ENCODE peak calls at places on chromosomes 12 and 14, in nine cellular contexts. One of them, this sample, is unnamed.

GRCh38 chr14:96631621-96632362 is 129.6 kb downstream of the PAPOLA start:
- DNase-seq in mesendoderm: peak
- DNase-seq in aorta: no peak
- DNase-seq in GM12865: no peak
- DNase-seq in H7: peak
- DNase-seq in GM06990: no peak
- DNase-seq in naive thymus-derived CD4-positive, alpha-beta T cell: no peak
- DNase-seq in tibial artery: no peak
- DNase-seq in HFF-Myc: no peak
- DNase-seq in this sample: no peak

GRCh38 chr14:96676161-96676560 is 121.0 kb upstream of the VRK1 start:
- DNase-seq in mesendoderm: peak
- DNase-seq in aorta: no peak
- DNase-seq in GM12865: no peak
- DNase-seq in H7: no peak
- DNase-seq in GM06990: no peak
- DNase-seq in naive thymus-derived CD4-positive, alpha-beta T cell: no peak
- DNase-seq in tibial artery: no peak
- DNase-seq in HFF-Myc: no peak
- DNase-seq in this sample: peak

GRCh38 chr12:9799961-9800360 is 27.3 kb upstream of the KLRF1 start:
- DNase-seq in mesendoderm: no peak
- DNase-seq in aorta: no peak
- DNase-seq in GM12865: no peak
- DNase-seq in H7: no peak
- DNase-seq in GM06990: no peak
- DNase-seq in naive thymus-derived CD4-positive, alpha-beta T cell: no peak
- DNase-seq in tibial artery: no peak
- DNase-seq in HFF-Myc: no peak
- DNase-seq in this sample: no peak

GRCh38 chr14:28653521-28653920 is 113.1 kb upstream of the FOXG1 start:
- DNase-seq in mesendoderm: no peak
- DNase-seq in aorta: no peak
- DNase-seq in GM12865: no peak
- DNase-seq in H7: no peak
- DNase-seq in GM06990: no peak
- DNase-seq in naive thymus-derived CD4-positive, alpha-beta T cell: no peak
- DNase-seq in tibial artery: no peak
- DNase-seq in HFF-Myc: no peak
- DNase-seq in this sample: peak

GRCh38 chr12:130634866-130635265 is 81.2 kb downstream of the RIMBP2 start:
- DNase-seq in mesendoderm: no peak
- DNase-seq in aorta: no peak
- DNase-seq in GM12865: no peak
- DNase-seq in H7: no peak
- DNase-seq in GM06990: no peak
- DNase-seq in naive thymus-derived CD4-positive, alpha-beta T cell: no peak
- DNase-seq in tibial artery: no peak
- DNase-seq in HFF-Myc: no peak
- DNase-seq in this sample: no peak

GRCh38 chr14:93732524-93732923 is 55.8 kb downstream of the PRIMA1 start:
- DNase-seq in mesendoderm: no peak
- DNase-seq in aorta: peak
- DNase-seq in GM12865: no peak
- DNase-seq in H7: peak
- DNase-seq in GM06990: no peak
- DNase-seq in naive thymus-derived CD4-positive, alpha-beta T cell: no peak
- DNase-seq in tibial artery: no peak
- DNase-seq in HFF-Myc: no peak
- DNase-seq in this sample: no peak

GRCh38 chr12:56661560-56661959 is 15.8 kb upstream of the ATP5F1B start:
- DNase-seq in mesendoderm: no peak
- DNase-seq in aorta: no peak
- DNase-seq in GM12865: peak
- DNase-seq in H7: no peak
- DNase-seq in GM06990: no peak
- DNase-seq in naive thymus-derived CD4-positive, alpha-beta T cell: no peak
- DNase-seq in tibial artery: no peak
- DNase-seq in HFF-Myc: no peak
- DNase-seq in this sample: no peak

GRCh38 chr12:110717037-110717436 is 25.7 kb downstream of the PPP1CC start:
- DNase-seq in mesendoderm: no peak
- DNase-seq in aorta: no peak
- DNase-seq in GM12865: no peak
- DNase-seq in H7: no peak
- DNase-seq in GM06990: no peak
- DNase-seq in naive thymus-derived CD4-positive, alpha-beta T cell: no peak
- DNase-seq in tibial artery: no peak
- DNase-seq in HFF-Myc: no peak
- DNase-seq in this sample: no peak

GRCh38 chr12:69935651-69936100 is 110.6 kb downstream of the MYRFL start:
- DNase-seq in mesendoderm: peak
- DNase-seq in aorta: no peak
- DNase-seq in GM12865: no peak
- DNase-seq in H7: no peak
- DNase-seq in GM06990: no peak
- DNase-seq in naive thymus-derived CD4-positive, alpha-beta T cell: no peak
- DNase-seq in tibial artery: no peak
- DNase-seq in HFF-Myc: no peak
- DNase-seq in this sample: no peak

GRCh38 chr12:49336645-49337584 is at the start of gene C1QL4:
- DNase-seq in mesendoderm: peak
- DNase-seq in aorta: peak
- DNase-seq in GM12865: peak
- DNase-seq in H7: peak
- DNase-seq in GM06990: peak
- DNase-seq in naive thymus-derived CD4-positive, alpha-beta T cell: peak
- DNase-seq in tibial artery: peak
- DNase-seq in HFF-Myc: no peak
- DNase-seq in this sample: peak

GRCh38 chr14:70358631-70359030 is 852 bp downstream of the COX16 start:
- DNase-seq in mesendoderm: no peak
- DNase-seq in aorta: no peak
- DNase-seq in GM12865: no peak
- DNase-seq in H7: no peak
- DNase-seq in GM06990: no peak
- DNase-seq in naive thymus-derived CD4-positive, alpha-beta T cell: no peak
- DNase-seq in tibial artery: no peak
- DNase-seq in HFF-Myc: no peak
- DNase-seq in this sample: peak

GRCh38 chr14:53943751-53944083 is 12.9 kb downstream of the BMP4 start:
- DNase-seq in mesendoderm: peak
- DNase-seq in aorta: no peak
- DNase-seq in GM12865: peak
- DNase-seq in H7: no peak
- DNase-seq in GM06990: no peak
- DNase-seq in naive thymus-derived CD4-positive, alpha-beta T cell: no peak
- DNase-seq in tibial artery: no peak
- DNase-seq in HFF-Myc: no peak
- DNase-seq in this sample: peak

GRCh38 chr14:53947452-53948180 is 9.0 kb downstream of the BMP4 start:
- DNase-seq in mesendoderm: no peak
- DNase-seq in aorta: no peak
- DNase-seq in GM12865: no peak
- DNase-seq in H7: no peak
- DNase-seq in GM06990: no peak
- DNase-seq in naive thymus-derived CD4-positive, alpha-beta T cell: no peak
- DNase-seq in tibial artery: no peak
- DNase-seq in HFF-Myc: no peak
- DNase-seq in this sample: no peak

GRCh38 chr14:53948181-53948884 is 8.3 kb downstream of the BMP4 start:
- DNase-seq in mesendoderm: no peak
- DNase-seq in aorta: no peak
- DNase-seq in GM12865: no peak
- DNase-seq in H7: no peak
- DNase-seq in GM06990: no peak
- DNase-seq in naive thymus-derived CD4-positive, alpha-beta T cell: no peak
- DNase-seq in tibial artery: no peak
- DNase-seq in HFF-Myc: no peak
- DNase-seq in this sample: no peak

GRCh38 chr14:53946404-53947400 is 9.9 kb downstream of the BMP4 start:
- DNase-seq in mesendoderm: peak
- DNase-seq in aorta: no peak
- DNase-seq in GM12865: no peak
- DNase-seq in H7: peak
- DNase-seq in GM06990: no peak
- DNase-seq in naive thymus-derived CD4-positive, alpha-beta T cell: no peak
- DNase-seq in tibial artery: no peak
- DNase-seq in HFF-Myc: no peak
- DNase-seq in this sample: no peak

GRCh38 chr14:53946071-53946403 is 10.6 kb downstream of the BMP4 start:
- DNase-seq in mesendoderm: no peak
- DNase-seq in aorta: no peak
- DNase-seq in GM12865: no peak
- DNase-seq in H7: peak
- DNase-seq in GM06990: no peak
- DNase-seq in naive thymus-derived CD4-positive, alpha-beta T cell: no peak
- DNase-seq in tibial artery: no peak
- DNase-seq in HFF-Myc: no peak
- DNase-seq in this sample: no peak
- H3K4me3 ChIP-seq in mesendoderm: no peak
- H3K4me3 ChIP-seq in aorta: no peak
- H3K4me3 ChIP-seq in GM12865: no peak
- H3K4me3 ChIP-seq in H7: peak
- H3K4me3 ChIP-seq in GM06990: no peak
- H3K4me3 ChIP-seq in naive thymus-derived CD4-positive, alpha-beta T cell: no peak
- H3K4me3 ChIP-seq in tibial artery: no peak
- H3K4me3 ChIP-seq in HFF-Myc: no peak
- H3K4me3 ChIP-seq in this sample: no peak

GRCh38 chr12:6201199-6201608 is 1.0 kb downstream of the CD9 start:
- DNase-seq in mesendoderm: peak
- DNase-seq in aorta: peak
- DNase-seq in GM12865: no peak
- DNase-seq in H7: peak
- DNase-seq in GM06990: no peak
- DNase-seq in naive thymus-derived CD4-positive, alpha-beta T cell: no peak
- DNase-seq in tibial artery: no peak
- DNase-seq in HFF-Myc: no peak
- DNase-seq in this sample: no peak
- H3K4me3 ChIP-seq in mesendoderm: peak
- H3K4me3 ChIP-seq in aorta: peak
- H3K4me3 ChIP-seq in GM12865: no peak
- H3K4me3 ChIP-seq in H7: peak
- H3K4me3 ChIP-seq in GM06990: no peak
- H3K4me3 ChIP-seq in naive thymus-derived CD4-positive, alpha-beta T cell: peak
- H3K4me3 ChIP-seq in tibial artery: peak
- H3K4me3 ChIP-seq in HFF-Myc: peak
- H3K4me3 ChIP-seq in this sample: peak

GRCh38 chr14:72925815-72926291 is 411 bp upstream of the DCAF4 start:
- DNase-seq in mesendoderm: no peak
- DNase-seq in aorta: no peak
- DNase-seq in GM12865: no peak
- DNase-seq in H7: no peak
- DNase-seq in GM06990: no peak
- DNase-seq in naive thymus-derived CD4-positive, alpha-beta T cell: no peak
- DNase-seq in tibial artery: no peak
- DNase-seq in HFF-Myc: no peak
- DNase-seq in this sample: no peak

GRCh38 chr14:72928872-72929271 is 2.6 kb downstream of the DCAF4 start:
- DNase-seq in mesendoderm: no peak
- DNase-seq in aorta: no peak
- DNase-seq in GM12865: no peak
- DNase-seq in H7: peak
- DNase-seq in GM06990: no peak
- DNase-seq in naive thymus-derived CD4-positive, alpha-beta T cell: no peak
- DNase-seq in tibial artery: no peak
- DNase-seq in HFF-Myc: no peak
- DNase-seq in this sample: no peak

GRCh38 chr14:72926292-72927028 is at the start of gene DCAF4:
- DNase-seq in mesendoderm: peak
- DNase-seq in aorta: peak
- DNase-seq in GM12865: peak
- DNase-seq in H7: peak
- DNase-seq in GM06990: peak
- DNase-seq in naive thymus-derived CD4-positive, alpha-beta T cell: peak
- DNase-seq in tibial artery: peak
- DNase-seq in HFF-Myc: peak
- DNase-seq in this sample: peak

GRCh38 chr14:72932893-72933292 is 6.6 kb downstream of the DCAF4 start:
- DNase-seq in mesendoderm: no peak
- DNase-seq in aorta: no peak
- DNase-seq in GM12865: no peak
- DNase-seq in H7: no peak
- DNase-seq in GM06990: no peak
- DNase-seq in naive thymus-derived CD4-positive, alpha-beta T cell: no peak
- DNase-seq in tibial artery: no peak
- DNase-seq in HFF-Myc: no peak
- DNase-seq in this sample: no peak

DNA sequence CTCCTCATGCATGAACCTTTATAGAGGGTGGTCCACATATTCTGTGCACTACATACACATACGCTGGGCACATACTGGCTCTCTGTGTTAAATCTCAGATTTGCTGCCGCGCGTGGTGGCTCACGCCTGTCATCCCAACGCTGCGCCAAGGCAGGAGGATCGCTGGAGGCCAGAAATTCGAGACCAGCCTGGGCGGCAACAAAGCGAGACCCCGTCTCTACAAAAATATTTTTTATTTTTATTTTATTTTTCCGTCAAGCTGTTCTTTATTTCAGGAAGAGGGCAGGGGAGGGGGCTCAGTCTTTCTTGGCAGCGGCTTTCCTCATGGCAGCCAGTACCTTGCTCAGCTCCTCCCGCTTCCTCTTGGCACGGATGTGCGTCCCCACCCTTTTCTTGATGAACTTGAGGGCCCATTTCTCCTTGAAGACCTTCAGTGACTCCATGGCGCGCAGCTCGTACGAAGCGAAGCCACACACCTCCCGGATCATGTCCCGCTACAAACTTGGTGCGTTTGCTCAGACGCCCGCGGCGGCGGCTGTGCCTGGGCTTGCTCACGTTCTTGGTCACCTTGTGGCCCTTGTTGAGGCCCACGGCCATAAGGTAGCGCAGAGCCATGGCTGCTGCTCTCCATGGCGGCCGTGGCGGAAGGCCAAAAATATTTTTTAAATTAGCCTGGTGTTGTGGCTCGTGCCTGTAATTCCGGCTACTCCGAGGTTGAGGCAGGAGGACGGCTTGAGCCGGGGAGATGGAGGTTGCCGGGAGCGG is 3.2 kb downstream of the DCAF4 start:
- DNase-seq in mesendoderm: no peak
- DNase-seq in aorta: no peak
- DNase-seq in GM12865: no peak
- DNase-seq in H7: no peak
- DNase-seq in GM06990: no peak
- DNase-seq in naive thymus-derived CD4-positive, alpha-beta T cell: no peak
- DNase-seq in tibial artery: no peak
- DNase-seq in HFF-Myc: no peak
- DNase-seq in this sample: no peak
- H3K4me3 ChIP-seq in mesendoderm: no peak
- H3K4me3 ChIP-seq in aorta: no peak
- H3K4me3 ChIP-seq in GM12865: no peak
- H3K4me3 ChIP-seq in H7: no peak
- H3K4me3 ChIP-seq in GM06990: no peak
- H3K4me3 ChIP-seq in naive thymus-derived CD4-positive, alpha-beta T cell: no peak
- H3K4me3 ChIP-seq in tibial artery: no peak
- H3K4me3 ChIP-seq in HFF-Myc: no peak
- H3K4me3 ChIP-seq in this sample: no peak

DNA sequence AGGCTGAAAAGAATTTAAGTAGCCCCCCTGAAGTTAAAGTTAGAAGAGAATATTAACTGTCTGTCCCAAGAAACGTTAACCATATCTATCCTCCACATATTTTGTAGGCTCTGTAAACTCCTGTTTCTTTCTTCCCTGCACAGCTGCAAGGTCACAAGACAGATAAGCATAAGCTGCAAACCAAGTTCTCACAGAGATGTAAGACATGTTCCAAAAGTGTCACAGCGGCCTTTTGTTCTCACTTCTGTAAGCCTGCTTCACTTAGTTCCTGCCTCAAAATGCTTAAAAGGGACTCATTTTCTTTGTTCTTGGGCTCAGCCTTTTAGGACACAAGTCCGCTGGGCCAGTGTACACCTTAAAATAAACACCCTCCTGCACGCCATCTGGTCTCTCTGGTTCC is 3.2 kb downstream of the RNASE1 start:
- DNase-seq in mesendoderm: no peak
- DNase-seq in aorta: no peak
- DNase-seq in GM12865: no peak
- DNase-seq in H7: no peak
- DNase-seq in GM06990: no peak
- DNase-seq in naive thymus-derived CD4-positive, alpha-beta T cell: no peak
- DNase-seq in tibial artery: no peak
- DNase-seq in HFF-Myc: no peak
- DNase-seq in this sample: peak
- H3K4me3 ChIP-seq in mesendoderm: no peak
- H3K4me3 ChIP-seq in aorta: no peak
- H3K4me3 ChIP-seq in GM12865: no peak
- H3K4me3 ChIP-seq in H7: no peak
- H3K4me3 ChIP-seq in GM06990: no peak
- H3K4me3 ChIP-seq in naive thymus-derived CD4-positive, alpha-beta T cell: no peak
- H3K4me3 ChIP-seq in tibial artery: peak
- H3K4me3 ChIP-seq in HFF-Myc: no peak
- H3K4me3 ChIP-seq in this sample: no peak